ENCODE peak calls at places on chromosomes 7 and 10, in seven cellular contexts. W, T, C, O, Z, N and A are unnamed samples.

GRCh38 chr7:90334193-90334843 is 12.2 kb upstream of the GTPBP10 start:
- DNase-seq in W (no peak), T (no peak), C (no peak), O (no peak), Z (no peak), N (no peak), A (no peak)

GRCh38 chr10:132436861-132437410 is 39.9 kb downstream of the PWWP2B start:
- DNase-seq in W (no peak), T (peak; percentile 58), C (no peak), O (no peak), Z (no peak), N (no peak), A (no peak)

GRCh38 chr7:47915066-47915976 is 32.9 kb downstream of the PKD1L1 start:
- DNase-seq in W (no peak), T (no peak), C (no peak), O (no peak), Z (no peak), N (no peak), A (no peak)

GRCh38 chr7:49852619-49853462 is 79.4 kb downstream of the VWC2 start:
- DNase-seq in W (peak; percentile 31), T (peak; percentile 44), C (no peak), O (peak; percentile 60), Z (peak; percentile 7), N (peak; percentile 13), A (peak; percentile 29)

GRCh38 chr10:132939957-132940790 is 2.2 kb downstream of the CFAP46 start:
- DNase-seq in W (no peak), T (peak; percentile 1), C (no peak), O (peak; percentile 42), Z (peak; percentile 67), N (no peak), A (peak; percentile 68)

GRCh38 chr7:41315764-41316163 is 387.1 kb downstream of the INHBA start:
- DNase-seq in W (no peak), T (no peak), C (no peak), O (no peak), Z (no peak), N (no peak), A (peak; percentile 8)

GRCh38 chr10:74825033-74825370 is 1.4 kb upstream of the KAT6B start:
- DNase-seq in W (peak; percentile 42), T (no peak), C (no peak), O (peak; percentile 44), Z (peak; percentile 60), N (no peak), A (peak; percentile 29)

GRCh38 chr7:3042861-3043489 is 692 bp downstream of the CARD11 start:
- DNase-seq in W (no peak), T (peak; percentile 70), C (no peak), O (peak; percentile 68), Z (peak; percentile 82), N (no peak), A (no peak)

GRCh38 chr7:22934023-22934422 is 79.9 kb downstream of the HYCC1 start:
- DNase-seq in W (no peak), T (no peak), C (no peak), O (no peak), Z (no peak), N (no peak), A (no peak)

GRCh38 chr10:114026189-114027040 is 17.3 kb upstream of the ADRB1 start:
- DNase-seq in W (no peak), T (peak; percentile 95), C (no peak), O (peak; percentile 33), Z (no peak), N (peak; percentile 58), A (peak; percentile 76)

GRCh38 chr7:151415375-151416112 is 5.7 kb upstream of the WDR86 start:
- DNase-seq in W (no peak), T (no peak), C (no peak), O (no peak), Z (no peak), N (no peak), A (no peak)

GRCh38 chr10:58743466-58744115 is 230.9 kb downstream of the BICC1 start:
- DNase-seq in W (no peak), T (no peak), C (no peak), O (no peak), Z (no peak), N (no peak), A (no peak)

GRCh38 chr7:3787717-3788311 is 486.8 kb downstream of the SDK1 start:
- DNase-seq in W (no peak), T (no peak), C (no peak), O (no peak), Z (no peak), N (no peak), A (peak; percentile 12)

GRCh38 chr10:131852823-131853609 is 47.8 kb upstream of the PPP2R2D start:
- DNase-seq in W (no peak), T (no peak), C (peak; percentile 75), O (no peak), Z (no peak), N (no peak), A (no peak)

GRCh38 chr7:37960483-37960882 is 40.0 kb downstream of the EPDR1 start:
- DNase-seq in W (no peak), T (no peak), C (no peak), O (no peak), Z (no peak), N (no peak), A (no peak)

GRCh38 chr7:68559518-68559917 is 1038.8 kb upstream of the AUTS2 start:
- DNase-seq in W (no peak), T (no peak), C (no peak), O (no peak), Z (no peak), N (no peak), A (no peak)

GRCh38 chr10:50431791-50432190 is 180.5 kb upstream of the ASAH2 start:
- DNase-seq in W (no peak), T (peak; percentile 47), C (no peak), O (no peak), Z (no peak), N (no peak), A (peak; percentile 52)

GRCh38 chr7:93945756-93946540 is 24.4 kb downstream of the GNG11 start:
- DNase-seq in W (no peak), T (no peak), C (no peak), O (no peak), Z (no peak), N (no peak), A (no peak)

GRCh38 chr10:22640351-22640750 is 74.0 kb downstream of the PIP4K2A start:
- DNase-seq in W (no peak), T (no peak), C (no peak), O (no peak), Z (no peak), N (no peak), A (no peak)

GRCh38 chr10:43616697-43617370 is 10.6 kb downstream of the ZNF485 start:
- DNase-seq in W (no peak), T (no peak), C (no peak), O (no peak), Z (no peak), N (no peak), A (no peak)

GRCh38 chr7:117654780-117655179 is 175.0 kb downstream of the CFTR start:
- DNase-seq in W (no peak), T (no peak), C (no peak), O (no peak), Z (no peak), N (no peak), A (peak; percentile 57)

GRCh38 chr7:12554421-12554820 is 16.1 kb upstream of the SCIN start:
- DNase-seq in W (no peak), T (no peak), C (no peak), O (no peak), Z (no peak), N (no peak), A (no peak)

GRCh38 chr7:29285451-29285807 is 90.9 kb downstream of the CHN2 start:
- DNase-seq in W (no peak), T (peak; percentile 95), C (no peak), O (peak; percentile 67), Z (peak; percentile 49), N (peak; percentile 62), A (no peak)

GRCh38 chr7:99693427-99694200 is 13.8 kb upstream of the CYP3A5 start:
- DNase-seq in W (no peak), T (no peak), C (no peak), O (no peak), Z (no peak), N (no peak), A (no peak)

GRCh38 chr10:31490858-31491504 is 172.0 kb downstream of the ZEB1 start:
- DNase-seq in W (peak; percentile 23), T (peak; percentile 70), C (no peak), O (no peak), Z (no peak), N (peak; percentile 8), A (peak; percentile 70)

GRCh38 chr10:86257683-86258082 is 108.9 kb downstream of the GRID1 start:
- DNase-seq in W (no peak), T (no peak), C (no peak), O (no peak), Z (no peak), N (no peak), A (no peak)

GRCh38 chr10:88927291-88927690 is 25.3 kb downstream of the ACTA2 start:
- DNase-seq in W (no peak), T (no peak), C (no peak), O (no peak), Z (no peak), N (no peak), A (no peak)

GRCh38 chr10:80154978-80155695 is 22.6 kb downstream of the PLAC9 start:
- DNase-seq in W (no peak), T (peak; percentile 69), C (no peak), O (no peak), Z (no peak), N (no peak), A (no peak)

GRCh38 chr7:106346167-106346677 is 61.4 kb upstream of the NAMPT start:
- DNase-seq in W (no peak), T (no peak), C (no peak), O (no peak), Z (no peak), N (no peak), A (peak; percentile 7)

GRCh38 chr7:101235050-101235449 is 2.6 kb downstream of the CLDN15 start:
- DNase-seq in W (no peak), T (no peak), C (no peak), O (no peak), Z (no peak), N (no peak), A (peak; percentile 53)

GRCh38 chr10:114334301-114334700 is 70.0 kb downstream of the AFAP1L2 start:
- DNase-seq in W (no peak), T (no peak), C (no peak), O (no peak), Z (no peak), N (no peak), A (no peak)

GRCh38 chr7:20402297-20403230 is 71.9 kb downstream of the ITGB8 start:
- DNase-seq in W (no peak), T (no peak), C (no peak), O (no peak), Z (no peak), N (no peak), A (peak; percentile 17)